ENCODE peak calls at places on chromosomes 7 and 10, in nine cellular contexts. O is heart left ventricle; Z is lung; F is left lung; D is body of pancreas; W is pancreas; S is mesendoderm; I is cardiac muscle cell; M is naive thymus-derived CD4-positive, alpha-beta T cell. Q is an unnamed sample. For H3K4me1, the result is how much of the 10 kb centered on the place peaks cover.

GRCh38 chr10:98294270-98294627 is 26.3 kb upstream of the LOXL4 start:
- DNase-seq in O (no peak), Z (no peak), F (no peak), D (no peak), W (no peak), S (no peak), I (no peak), M (no peak), Q (no peak)

GRCh38 chr7:877312-878232 is 1.2 kb downstream of the GET4 start:
- DNase-seq in O (no peak), Z (peak), F (peak), D (peak), W (peak), S (peak), I (no peak), M (no peak), Q (peak)

GRCh38 chr7:90988996-90989765 is 275.1 kb upstream of the FZD1 start:
- DNase-seq in O (no peak), Z (no peak), F (no peak), D (no peak), W (no peak), S (no peak), I (no peak), M (no peak), Q (no peak)

GRCh38 chr7:84714765-84715164 is 472.1 kb downstream of the SEMA3D start:
- DNase-seq in O (no peak), Z (no peak), F (no peak), D (no peak), W (no peak), S (peak), I (no peak), M (no peak), Q (no peak)

GRCh38 chr7:74097937-74098614 is 14.5 kb downstream of the LIMK1 start:
- DNase-seq in O (no peak), Z (no peak), F (no peak), D (peak), W (no peak), S (peak), I (peak), M (no peak), Q (no peak)

GRCh38 chr10:60846173-60846572 is 67.9 kb downstream of the CDK1 start:
- DNase-seq in O (no peak), Z (no peak), F (no peak), D (no peak), W (no peak), S (peak), I (peak), M (no peak), Q (no peak)

GRCh38 chr7:154869436-154869835 is 133.5 kb downstream of the PAXIP1 start:
- DNase-seq in O (no peak), Z (no peak), F (no peak), D (no peak), W (no peak), S (no peak), I (no peak), M (no peak), Q (no peak)

GRCh38 chr10:33180390-33180789 is 154.1 kb downstream of the NRP1 start:
- DNase-seq in O (no peak), Z (no peak), F (no peak), D (no peak), W (no peak), S (no peak), I (no peak), M (no peak), Q (no peak)

GRCh38 chr10:660413-660979 is 29.0 kb downstream of the DIP2C start:
- DNase-seq in O (no peak), Z (no peak), F (no peak), D (no peak), W (no peak), S (no peak), I (no peak), M (no peak), Q (no peak)

GRCh38 chr10:30940279-30940678 is 91.4 kb downstream of the ZNF438 start:
- DNase-seq in O (no peak), Z (no peak), F (no peak), D (no peak), W (no peak), S (no peak), I (no peak), M (no peak), Q (no peak)

GRCh38 chr7:128055668-128056067 is 24.4 kb upstream of the LRRC4 start:
- DNase-seq in O (no peak), Z (no peak), F (no peak), D (no peak), W (no peak), S (no peak), I (peak), M (no peak), Q (no peak)

GRCh38 chr10:37488792-37489657 is 363.6 kb downstream of the ANKRD30A start:
- DNase-seq in O (no peak), Z (peak), F (no peak), D (no peak), W (no peak), S (peak), I (no peak), M (no peak), Q (no peak)

GRCh38 chr7:147941316-147941715 is 649.2 kb upstream of the C7orf33 start:
- DNase-seq in O (no peak), Z (no peak), F (no peak), D (no peak), W (no peak), S (no peak), I (no peak), M (no peak), Q (no peak)

GRCh38 chr7:136189506-136189998 is 212.4 kb upstream of the MTPN start:
- DNase-seq in O (no peak), Z (no peak), F (no peak), D (no peak), W (no peak), S (no peak), I (no peak), M (no peak), Q (no peak)

GRCh38 chr10:77881222-77881621 is 45.3 kb downstream of the DLG5 start:
- DNase-seq in O (no peak), Z (no peak), F (no peak), D (no peak), W (no peak), S (no peak), I (no peak), M (no peak), Q (no peak)

GRCh38 chr7:130945411-130945811 is 211.4 kb upstream of the KLF14 start:
- DNase-seq in O (no peak), Z (no peak), F (no peak), D (no peak), W (no peak), S (no peak), I (no peak), M (no peak), Q (no peak)

GRCh38 chr10:104318810-104319684 is 19.2 kb downstream of the ITPRIP start:
- DNase-seq in O (no peak), Z (no peak), F (no peak), D (peak), W (no peak), S (no peak), I (peak), M (no peak), Q (no peak)

GRCh38 chr7:42189535-42189934 is 47.5 kb downstream of the GLI3 start:
- DNase-seq in O (no peak), Z (no peak), F (no peak), D (no peak), W (no peak), S (no peak), I (peak), M (no peak), Q (no peak)

GRCh38 chr10:118850418-118851061 is 95.8 kb upstream of the CACUL1 start:
- DNase-seq in O (peak), Z (peak), F (peak), D (peak), W (peak), S (peak), I (peak), M (peak), Q (peak)

GRCh38 chr10:121654021-121654545 is 55.8 kb upstream of the FGFR2 start:
- DNase-seq in O (no peak), Z (no peak), F (no peak), D (no peak), W (no peak), S (no peak), I (no peak), M (no peak), Q (no peak)

GRCh38 chr10:60821661-60822060 is 43.4 kb downstream of the CDK1 start:
- DNase-seq in O (no peak), Z (no peak), F (no peak), D (no peak), W (no peak), S (no peak), I (no peak), M (no peak), Q (no peak)

GRCh38 chr10:61992683-61993629 is 91.5 kb downstream of the ARID5B start:
- DNase-seq in O (peak), Z (peak), F (no peak), D (peak), W (no peak), S (no peak), I (peak), M (no peak), Q (no peak)

GRCh38 chr10:50033481-50033880 is 34.3 kb upstream of the WASHC2A start:
- DNase-seq in O (no peak), Z (no peak), F (no peak), D (no peak), W (no peak), S (no peak), I (peak), M (no peak), Q (no peak)

GRCh38 chr7:11329626-11330025 is 356.0 kb downstream of the PHF14 start:
- DNase-seq in O (no peak), Z (no peak), F (no peak), D (no peak), W (no peak), S (no peak), I (no peak), M (no peak), Q (no peak)

GRCh38 chr7:93902777-93903423 is 3.5 kb upstream of the GNGT1 start:
- DNase-seq in O (no peak), Z (no peak), F (no peak), D (no peak), W (no peak), S (peak), I (peak), M (no peak), Q (no peak)

GRCh38 chr10:28381903-28382347 is 79.1 kb upstream of the MPP7 start:
- DNase-seq in O (peak), Z (peak), F (no peak), D (peak), W (no peak), S (peak), I (peak), M (peak), Q (peak)

GRCh38 chr10:79132681-79133381 is 64.1 kb downstream of the ZMIZ1 start:
- DNase-seq in O (no peak), Z (no peak), F (no peak), D (no peak), W (no peak), S (peak), I (no peak), M (no peak), Q (no peak)
- H3K4me1 ChIP-seq in O (under half), Z (half or more), F (half or more), D (half or more), W (under half), S (under half), I (half or more), M (under half), Q (half or more)

GRCh38 chr10:111836586-111836985 is 347.0 kb downstream of the GPAM start:
- DNase-seq in O (no peak), Z (no peak), F (no peak), D (no peak), W (no peak), S (no peak), I (no peak), M (no peak), Q (no peak)

GRCh38 chr10:111835562-111835961 is 348.0 kb downstream of the GPAM start:
- DNase-seq in O (no peak), Z (no peak), F (no peak), D (no peak), W (no peak), S (no peak), I (no peak), M (no peak), Q (no peak)

GRCh38 chr10:111837089-111837488 is 346.5 kb downstream of the GPAM start:
- DNase-seq in O (no peak), Z (no peak), F (no peak), D (no peak), W (no peak), S (no peak), I (no peak), M (no peak), Q (no peak)

GRCh38 chr10:111837985-111838384 is 345.6 kb downstream of the GPAM start:
- DNase-seq in O (no peak), Z (no peak), F (no peak), D (no peak), W (no peak), S (peak), I (no peak), M (no peak), Q (no peak)

DNA sequence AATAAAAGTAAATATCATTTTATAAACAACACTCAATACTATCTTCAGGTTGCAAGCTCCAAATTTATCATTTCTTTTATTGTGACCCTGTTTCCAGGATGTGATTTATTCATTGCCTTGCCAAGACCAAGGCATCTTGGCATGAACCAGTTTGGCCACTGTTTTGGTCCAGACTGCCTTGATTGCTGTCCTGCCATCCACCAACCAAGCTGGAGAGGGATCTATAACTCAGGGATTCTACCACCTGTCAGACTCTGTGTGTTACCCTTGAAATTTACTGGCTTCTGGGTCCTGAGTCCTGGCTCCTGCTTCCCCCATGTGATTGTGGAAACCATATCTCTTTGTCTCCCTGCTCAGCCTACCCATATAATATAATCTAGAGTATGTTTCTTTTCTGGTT is 343.0 kb downstream of the GPAM start:
- DNase-seq in O (no peak), Z (no peak), F (no peak), D (no peak), W (no peak), S (no peak), I (no peak), M (no peak), Q (no peak)
- H3K4me1 ChIP-seq in O (under half), Z (under half), F (under half), D (under half), W (under half), S (under half), I (under half), M (under half), Q (under half)

DNA sequence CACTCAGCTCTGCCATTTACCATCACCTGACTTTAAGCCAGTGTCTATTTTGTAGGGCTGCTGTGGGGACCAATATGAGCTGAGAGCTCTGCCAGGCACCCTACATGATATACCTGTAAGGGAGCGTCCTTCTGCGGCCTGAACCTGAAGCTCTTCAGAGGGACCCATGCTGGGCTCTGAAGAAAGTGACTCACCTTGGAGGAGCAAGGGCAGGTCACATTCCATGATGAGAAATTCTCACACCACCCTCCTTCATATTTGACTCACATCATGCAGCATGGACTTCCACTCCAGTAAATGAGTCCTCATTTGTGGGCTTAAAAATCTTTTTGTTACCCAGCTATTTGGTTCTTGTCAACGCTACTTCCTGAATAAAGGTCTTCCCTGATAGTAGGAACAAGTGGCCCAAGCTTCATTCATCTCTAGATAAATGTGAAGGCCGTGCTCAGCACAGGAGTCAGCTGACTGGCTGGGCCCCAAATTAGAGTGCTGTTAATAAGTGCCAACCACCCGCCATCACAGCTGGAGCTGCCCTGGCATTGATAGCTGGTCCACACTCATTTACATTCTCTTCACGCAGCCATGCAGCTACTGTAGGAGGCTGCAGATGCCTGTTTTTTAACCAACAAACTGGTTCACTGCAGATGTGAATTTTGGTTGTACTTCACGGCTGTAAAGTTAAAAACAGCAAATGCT is 78.4 kb downstream of the RNF216 start:
- DNase-seq in O (peak), Z (no peak), F (no peak), D (peak), W (peak), S (peak), I (no peak), M (no peak), Q (no peak)
- H3K4me1 ChIP-seq in O (under half), Z (under half), F (half or more), D (under half), W (under half), S (under half), I (half or more), M (under half), Q (under half)

DNA sequence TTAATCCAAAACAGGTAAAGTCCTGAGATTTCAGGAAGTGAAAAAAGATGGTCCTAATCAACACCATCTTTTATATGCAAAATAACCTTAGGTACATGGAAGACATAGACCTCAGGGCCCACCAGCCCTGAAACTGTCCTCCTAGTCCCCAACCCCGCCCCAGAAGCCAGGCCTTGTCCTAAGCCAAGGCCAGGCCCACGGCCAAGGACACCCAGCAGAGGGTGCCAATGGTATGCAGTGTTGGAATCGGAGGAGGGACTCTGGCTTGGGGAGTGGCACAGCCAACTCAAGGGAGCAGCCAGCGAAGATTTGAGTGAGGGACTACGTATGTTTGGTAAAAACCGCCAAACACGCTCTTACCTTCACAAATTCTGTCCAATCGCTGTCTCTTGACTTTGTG is 96.7 kb downstream of the ZRANB1 start:
- DNase-seq in O (peak), Z (peak), F (no peak), D (peak), W (peak), S (peak), I (no peak), M (no peak), Q (no peak)
- H3K4me1 ChIP-seq in O (under half), Z (under half), F (under half), D (half or more), W (under half), S (under half), I (under half), M (under half), Q (under half)

Q was measured in DND-41.